ENCODE peak calls at places on chromosomes 6 and 20, in eight cellular contexts. One of them, this sample, is unnamed.

GRCh38 chr6:78947962-78948361 is 80.6 kb downstream of the IRAK1BP1 start:
- DNase-seq in heart left ventricle: no peak
- DNase-seq in naive thymus-derived CD4-positive, alpha-beta T cell: no peak
- DNase-seq in mesendoderm: no peak
- DNase-seq in uterus: no peak
- DNase-seq in psoas muscle: no peak
- DNase-seq in trophoblast cell: no peak
- DNase-seq in CD4-positive, CD25-positive, alpha-beta regulatory T cell: no peak
- DNase-seq in this sample: no peak

GRCh38 chr20:1334370-1334731 is 5.4 kb upstream of the SDCBP2 start:
- DNase-seq in CD4-positive, CD25-positive, alpha-beta regulatory T cell: no peak
- DNase-seq in heart left ventricle: peak; percentile 11
- DNase-seq in psoas muscle: no peak
- DNase-seq in trophoblast cell: no peak
- DNase-seq in uterus: no peak
- DNase-seq in naive thymus-derived CD4-positive, alpha-beta T cell: no peak
- DNase-seq in mesendoderm: no peak
- DNase-seq in this sample: no peak

GRCh38 chr6:100455230-100456124 is 9.2 kb downstream of the SIM1 start:
- DNase-seq in heart left ventricle: no peak
- DNase-seq in trophoblast cell: no peak
- DNase-seq in naive thymus-derived CD4-positive, alpha-beta T cell: no peak
- DNase-seq in psoas muscle: no peak
- DNase-seq in mesendoderm: peak; percentile 71
- DNase-seq in CD4-positive, CD25-positive, alpha-beta regulatory T cell: no peak
- DNase-seq in uterus: no peak
- DNase-seq in this sample: peak; percentile 67

GRCh38 chr6:79466222-79466834 is 70.9 kb downstream of the LCA5 start:
- DNase-seq in trophoblast cell: no peak
- DNase-seq in psoas muscle: no peak
- DNase-seq in heart left ventricle: no peak
- DNase-seq in mesendoderm: peak; percentile 46
- DNase-seq in uterus: no peak
- DNase-seq in CD4-positive, CD25-positive, alpha-beta regulatory T cell: no peak
- DNase-seq in naive thymus-derived CD4-positive, alpha-beta T cell: no peak
- DNase-seq in this sample: no peak

GRCh38 chr20:63640086-63640485 is 13.1 kb downstream of the STMN3 start:
- DNase-seq in uterus: no peak
- DNase-seq in heart left ventricle: no peak
- DNase-seq in psoas muscle: no peak
- DNase-seq in mesendoderm: no peak
- DNase-seq in trophoblast cell: no peak
- DNase-seq in naive thymus-derived CD4-positive, alpha-beta T cell: no peak
- DNase-seq in CD4-positive, CD25-positive, alpha-beta regulatory T cell: no peak
- DNase-seq in this sample: no peak

GRCh38 chr6:132937466-132937906 is 123.1 kb downstream of the RPS12 start:
- DNase-seq in heart left ventricle: peak; percentile 22
- DNase-seq in naive thymus-derived CD4-positive, alpha-beta T cell: no peak
- DNase-seq in psoas muscle: no peak
- DNase-seq in CD4-positive, CD25-positive, alpha-beta regulatory T cell: no peak
- DNase-seq in mesendoderm: peak; percentile 74
- DNase-seq in uterus: peak; percentile 15
- DNase-seq in trophoblast cell: peak; percentile 13
- DNase-seq in this sample: peak; percentile 67

GRCh38 chr6:96116674-96117073 is 100.9 kb downstream of the FUT9 start:
- DNase-seq in heart left ventricle: no peak
- DNase-seq in mesendoderm: peak; percentile 3
- DNase-seq in psoas muscle: no peak
- DNase-seq in trophoblast cell: no peak
- DNase-seq in naive thymus-derived CD4-positive, alpha-beta T cell: no peak
- DNase-seq in uterus: no peak
- DNase-seq in CD4-positive, CD25-positive, alpha-beta regulatory T cell: peak; percentile 3
- DNase-seq in this sample: no peak

GRCh38 chr6:1910621-1911407 is 301.1 kb downstream of the FOXC1 start:
- DNase-seq in trophoblast cell: no peak
- DNase-seq in naive thymus-derived CD4-positive, alpha-beta T cell: no peak
- DNase-seq in mesendoderm: no peak
- DNase-seq in CD4-positive, CD25-positive, alpha-beta regulatory T cell: no peak
- DNase-seq in psoas muscle: no peak
- DNase-seq in heart left ventricle: no peak
- DNase-seq in uterus: no peak
- DNase-seq in this sample: no peak

GRCh38 chr20:25294459-25295385 is 46.8 kb downstream of the PYGB start:
- DNase-seq in heart left ventricle: peak; percentile 56
- DNase-seq in uterus: peak; percentile 47
- DNase-seq in CD4-positive, CD25-positive, alpha-beta regulatory T cell: peak; percentile 58
- DNase-seq in mesendoderm: peak; percentile 85
- DNase-seq in naive thymus-derived CD4-positive, alpha-beta T cell: peak; percentile 55
- DNase-seq in psoas muscle: peak; percentile 51
- DNase-seq in trophoblast cell: peak; percentile 23
- DNase-seq in this sample: peak; percentile 67

GRCh38 chr6:14079971-14080370 is 37.6 kb upstream of the CD83 start:
- DNase-seq in heart left ventricle: no peak
- DNase-seq in uterus: no peak
- DNase-seq in trophoblast cell: no peak
- DNase-seq in psoas muscle: no peak
- DNase-seq in mesendoderm: peak; percentile 76
- DNase-seq in CD4-positive, CD25-positive, alpha-beta regulatory T cell: no peak
- DNase-seq in naive thymus-derived CD4-positive, alpha-beta T cell: no peak
- DNase-seq in this sample: no peak

GRCh38 chr6:68633654-68634502 is 1.2 kb upstream of the ADGRB3 start:
- DNase-seq in CD4-positive, CD25-positive, alpha-beta regulatory T cell: no peak
- DNase-seq in mesendoderm: no peak
- DNase-seq in uterus: no peak
- DNase-seq in naive thymus-derived CD4-positive, alpha-beta T cell: no peak
- DNase-seq in psoas muscle: no peak
- DNase-seq in heart left ventricle: no peak
- DNase-seq in trophoblast cell: no peak
- DNase-seq in this sample: no peak

GRCh38 chr6:136526196-136526930 is 23.9 kb downstream of the MAP7 start:
- DNase-seq in naive thymus-derived CD4-positive, alpha-beta T cell: peak; percentile 38
- DNase-seq in mesendoderm: peak; percentile 92
- DNase-seq in heart left ventricle: peak; percentile 35
- DNase-seq in psoas muscle: peak; percentile 30
- DNase-seq in trophoblast cell: no peak
- DNase-seq in CD4-positive, CD25-positive, alpha-beta regulatory T cell: peak; percentile 8
- DNase-seq in uterus: no peak
- DNase-seq in this sample: peak; percentile 19

GRCh38 chr6:74891358-74891811 is 314.5 kb downstream of the COL12A1 start:
- DNase-seq in mesendoderm: no peak
- DNase-seq in naive thymus-derived CD4-positive, alpha-beta T cell: no peak
- DNase-seq in CD4-positive, CD25-positive, alpha-beta regulatory T cell: no peak
- DNase-seq in psoas muscle: peak; percentile 34
- DNase-seq in trophoblast cell: no peak
- DNase-seq in heart left ventricle: peak; percentile 22
- DNase-seq in uterus: peak; percentile 38
- DNase-seq in this sample: no peak

GRCh38 chr6:126143650-126144260 is 157.4 kb downstream of the TRMT11 start:
- DNase-seq in psoas muscle: no peak
- DNase-seq in uterus: no peak
- DNase-seq in trophoblast cell: no peak
- DNase-seq in heart left ventricle: no peak
- DNase-seq in naive thymus-derived CD4-positive, alpha-beta T cell: no peak
- DNase-seq in CD4-positive, CD25-positive, alpha-beta regulatory T cell: no peak
- DNase-seq in mesendoderm: no peak
- DNase-seq in this sample: no peak

GRCh38 chr6:10429638-10430427 is 15.0 kb upstream of the TFAP2A start:
- DNase-seq in uterus: no peak
- DNase-seq in naive thymus-derived CD4-positive, alpha-beta T cell: no peak
- DNase-seq in mesendoderm: peak; percentile 89
- DNase-seq in trophoblast cell: peak; percentile 78
- DNase-seq in CD4-positive, CD25-positive, alpha-beta regulatory T cell: no peak
- DNase-seq in heart left ventricle: no peak
- DNase-seq in psoas muscle: no peak
- DNase-seq in this sample: no peak

GRCh38 chr6:163710552-163710951 is 296.0 kb downstream of the QKI start:
- DNase-seq in uterus: no peak
- DNase-seq in heart left ventricle: peak; percentile 38
- DNase-seq in naive thymus-derived CD4-positive, alpha-beta T cell: no peak
- DNase-seq in psoas muscle: no peak
- DNase-seq in mesendoderm: no peak
- DNase-seq in CD4-positive, CD25-positive, alpha-beta regulatory T cell: no peak
- DNase-seq in trophoblast cell: no peak
- DNase-seq in this sample: no peak

GRCh38 chr6:64293298-64293697 is 657.7 kb downstream of the PHF3 start:
- DNase-seq in trophoblast cell: no peak
- DNase-seq in mesendoderm: no peak
- DNase-seq in psoas muscle: no peak
- DNase-seq in CD4-positive, CD25-positive, alpha-beta regulatory T cell: no peak
- DNase-seq in uterus: no peak
- DNase-seq in heart left ventricle: no peak
- DNase-seq in naive thymus-derived CD4-positive, alpha-beta T cell: no peak
- DNase-seq in this sample: no peak

GRCh38 chr20:49203746-49204145 is 15.5 kb upstream of the DDX27 start:
- DNase-seq in psoas muscle: no peak
- DNase-seq in CD4-positive, CD25-positive, alpha-beta regulatory T cell: no peak
- DNase-seq in naive thymus-derived CD4-positive, alpha-beta T cell: no peak
- DNase-seq in heart left ventricle: no peak
- DNase-seq in mesendoderm: no peak
- DNase-seq in uterus: no peak
- DNase-seq in trophoblast cell: no peak
- DNase-seq in this sample: no peak

GRCh38 chr6:112018619-112019416 is 35.1 kb upstream of the CCN6 start:
- DNase-seq in mesendoderm: no peak
- DNase-seq in uterus: no peak
- DNase-seq in CD4-positive, CD25-positive, alpha-beta regulatory T cell: no peak
- DNase-seq in heart left ventricle: peak; percentile 71
- DNase-seq in naive thymus-derived CD4-positive, alpha-beta T cell: no peak
- DNase-seq in psoas muscle: no peak
- DNase-seq in trophoblast cell: no peak
- DNase-seq in this sample: no peak

GRCh38 chr6:108561742-108562502 is 1.2 kb downstream of the FOXO3 start:
- DNase-seq in mesendoderm: peak; percentile 71
- DNase-seq in heart left ventricle: peak; percentile 37
- DNase-seq in naive thymus-derived CD4-positive, alpha-beta T cell: no peak
- DNase-seq in psoas muscle: peak; percentile 33
- DNase-seq in CD4-positive, CD25-positive, alpha-beta regulatory T cell: no peak
- DNase-seq in trophoblast cell: no peak
- DNase-seq in uterus: no peak
- DNase-seq in this sample: peak; percentile 84

GRCh38 chr6:108559097-108559883 is 1.4 kb upstream of the FOXO3 start:
- DNase-seq in psoas muscle: peak; percentile 93
- DNase-seq in naive thymus-derived CD4-positive, alpha-beta T cell: peak; percentile 85
- DNase-seq in trophoblast cell: peak; percentile 75
- DNase-seq in mesendoderm: peak; percentile 82
- DNase-seq in heart left ventricle: peak; percentile 93
- DNase-seq in CD4-positive, CD25-positive, alpha-beta regulatory T cell: peak; percentile 91
- DNase-seq in uterus: peak; percentile 91
- DNase-seq in this sample: peak; percentile 94

GRCh38 chr6:108559884-108560462 is 744 bp upstream of the FOXO3 start:
- DNase-seq in mesendoderm: peak; percentile 96
- DNase-seq in trophoblast cell: peak; percentile 74
- DNase-seq in uterus: peak; percentile 89
- DNase-seq in naive thymus-derived CD4-positive, alpha-beta T cell: no peak
- DNase-seq in heart left ventricle: peak; percentile 74
- DNase-seq in CD4-positive, CD25-positive, alpha-beta regulatory T cell: peak; percentile 54
- DNase-seq in psoas muscle: peak; percentile 74
- DNase-seq in this sample: peak; percentile 66

GRCh38 chr6:108562503-108562993 is 1.8 kb downstream of the FOXO3 start:
- DNase-seq in uterus: peak; percentile 82
- DNase-seq in psoas muscle: peak; percentile 56
- DNase-seq in trophoblast cell: peak; percentile 39
- DNase-seq in naive thymus-derived CD4-positive, alpha-beta T cell: no peak
- DNase-seq in heart left ventricle: peak; percentile 77
- DNase-seq in mesendoderm: peak; percentile 99
- DNase-seq in CD4-positive, CD25-positive, alpha-beta regulatory T cell: no peak
- DNase-seq in this sample: peak; percentile 64

DNA sequence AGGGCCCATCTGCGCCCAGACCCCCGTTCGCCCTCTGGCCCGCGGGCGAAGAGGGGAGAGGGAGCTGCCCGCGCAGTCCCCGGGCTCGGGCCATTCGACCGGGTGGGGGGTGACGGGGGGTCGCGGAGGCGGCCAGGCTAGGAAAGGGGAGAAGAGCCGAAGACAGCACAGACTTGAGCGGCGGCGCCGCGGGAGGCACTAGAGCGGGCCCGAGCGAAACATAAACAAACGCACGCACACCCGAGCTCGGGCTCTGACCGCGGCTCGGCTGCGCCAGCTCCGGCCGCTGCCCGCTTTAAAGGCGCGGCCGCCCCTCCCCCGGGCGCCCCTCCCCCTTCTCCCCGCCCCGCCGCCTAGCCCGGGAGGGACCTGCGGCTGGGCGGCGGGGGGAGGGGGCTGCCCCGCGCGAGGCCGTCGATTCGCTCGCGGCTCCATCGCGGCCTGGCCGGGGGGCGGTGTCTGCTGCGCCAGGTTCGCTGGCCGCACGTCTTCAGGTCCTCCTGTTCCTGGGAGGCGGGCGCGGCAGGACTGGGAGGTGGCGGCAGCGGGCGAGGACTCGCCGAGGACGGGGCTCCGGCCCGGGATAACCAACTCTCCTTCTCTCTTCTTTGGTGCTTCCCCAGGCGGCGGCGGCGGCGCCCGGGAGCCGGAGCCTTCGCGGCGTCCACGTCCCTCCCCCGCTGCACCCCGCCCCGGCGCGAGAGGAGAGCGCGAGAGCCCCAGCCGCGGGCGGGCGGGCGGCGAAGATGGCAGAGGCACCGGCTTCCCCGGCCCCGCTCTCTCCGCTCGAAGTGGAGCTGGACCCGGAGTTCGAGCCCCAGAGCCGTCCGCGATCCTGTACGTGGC is at the start of gene FOXO3:
- DNase-seq in heart left ventricle: peak; percentile 93
- DNase-seq in naive thymus-derived CD4-positive, alpha-beta T cell: peak; percentile 67
- DNase-seq in trophoblast cell: peak; percentile 93
- DNase-seq in uterus: peak; percentile 92
- DNase-seq in CD4-positive, CD25-positive, alpha-beta regulatory T cell: peak; percentile 63
- DNase-seq in psoas muscle: peak; percentile 92
- DNase-seq in mesendoderm: peak; percentile 94
- DNase-seq in this sample: peak; percentile 95
- H3K4me1 ChIP-seq in heart left ventricle: peaks cover 46% of the 10 kb centered on the region
- H3K4me1 ChIP-seq in naive thymus-derived CD4-positive, alpha-beta T cell: peaks cover 31% of the 10 kb centered on the region
- H3K4me1 ChIP-seq in trophoblast cell: peaks cover 12% of the 10 kb centered on the region
- H3K4me1 ChIP-seq in uterus: no peaks in the 10 kb centered on the region
- H3K4me1 ChIP-seq in CD4-positive, CD25-positive, alpha-beta regulatory T cell: peaks cover 41% of the 10 kb centered on the region
- H3K4me1 ChIP-seq in psoas muscle: peaks cover 41% of the 10 kb centered on the region
- H3K4me1 ChIP-seq in mesendoderm: peaks cover 8% of the 10 kb centered on the region
- H3K4me1 ChIP-seq in this sample: peaks cover 33% of the 10 kb centered on the region

GRCh38 chr6:169837529-169838250 is 86.3 kb downstream of the ERMARD start:
- DNase-seq in trophoblast cell: no peak
- DNase-seq in CD4-positive, CD25-positive, alpha-beta regulatory T cell: no peak
- DNase-seq in mesendoderm: no peak
- DNase-seq in heart left ventricle: no peak
- DNase-seq in psoas muscle: no peak
- DNase-seq in naive thymus-derived CD4-positive, alpha-beta T cell: no peak
- DNase-seq in uterus: no peak
- DNase-seq in this sample: no peak
- H3K27me3 ChIP-seq in trophoblast cell: no peaks in the 10 kb centered on the region
- H3K27me3 ChIP-seq in CD4-positive, CD25-positive, alpha-beta regulatory T cell: no peaks in the 10 kb centered on the region
- H3K27me3 ChIP-seq in mesendoderm: no peaks in the 10 kb centered on the region
- H3K27me3 ChIP-seq in heart left ventricle: no peaks in the 10 kb centered on the region
- H3K27me3 ChIP-seq in psoas muscle: peaks cover 22% of the 10 kb centered on the region
- H3K27me3 ChIP-seq in naive thymus-derived CD4-positive, alpha-beta T cell: no peaks in the 10 kb centered on the region
- H3K27me3 ChIP-seq in uterus: no peaks in the 10 kb centered on the region
- H3K27me3 ChIP-seq in this sample: no peaks in the 10 kb centered on the region

GRCh38 chr6:130964289-130964688 is 98.8 kb downstream of the EPB41L2 start:
- DNase-seq in uterus: no peak
- DNase-seq in CD4-positive, CD25-positive, alpha-beta regulatory T cell: no peak
- DNase-seq in naive thymus-derived CD4-positive, alpha-beta T cell: no peak
- DNase-seq in psoas muscle: no peak
- DNase-seq in heart left ventricle: no peak
- DNase-seq in trophoblast cell: no peak
- DNase-seq in mesendoderm: no peak
- DNase-seq in this sample: no peak
- H3K27ac ChIP-seq in uterus: no peak overlapping the region
- H3K27ac ChIP-seq in CD4-positive, CD25-positive, alpha-beta regulatory T cell: no peak overlapping the region
- H3K27ac ChIP-seq in naive thymus-derived CD4-positive, alpha-beta T cell: no peak overlapping the region
- H3K27ac ChIP-seq in psoas muscle: no peak overlapping the region
- H3K27ac ChIP-seq in heart left ventricle: no peak overlapping the region
- H3K27ac ChIP-seq in trophoblast cell: no peak overlapping the region
- H3K27ac ChIP-seq in mesendoderm: no peak overlapping the region
- H3K27ac ChIP-seq in this sample: no peak overlapping the region

GRCh38 chr20:46367234-46367633 is 39.2 kb downstream of the ELMO2 start:
- DNase-seq in CD4-positive, CD25-positive, alpha-beta regulatory T cell: no peak
- DNase-seq in naive thymus-derived CD4-positive, alpha-beta T cell: no peak
- DNase-seq in psoas muscle: no peak
- DNase-seq in heart left ventricle: no peak
- DNase-seq in uterus: no peak
- DNase-seq in trophoblast cell: no peak
- DNase-seq in mesendoderm: no peak
- DNase-seq in this sample: no peak
- H3K4me1 ChIP-seq in CD4-positive, CD25-positive, alpha-beta regulatory T cell: peaks cover 38% of the 10 kb centered on the region
- H3K4me1 ChIP-seq in naive thymus-derived CD4-positive, alpha-beta T cell: peaks cover 39% of the 10 kb centered on the region
- H3K4me1 ChIP-seq in psoas muscle: peaks cover 26% of the 10 kb centered on the region
- H3K4me1 ChIP-seq in heart left ventricle: peaks cover 21% of the 10 kb centered on the region
- H3K4me1 ChIP-seq in uterus: peaks cover 7% of the 10 kb centered on the region
- H3K4me1 ChIP-seq in trophoblast cell: peaks cover 6% of the 10 kb centered on the region
- H3K4me1 ChIP-seq in mesendoderm: peaks cover 2% of the 10 kb centered on the region
- H3K4me1 ChIP-seq in this sample: peaks cover 8% of the 10 kb centered on the region